ENCODE peak calls at places on chromosomes 11 and 22, in ten cellular contexts. U, O, M, H, S, A, Y, R, X and I are unnamed samples.

GRCh38 chr11:95512177-95512576 is 277.4 kb downstream of the FAM76B start:
- DNase-seq in H (no peak), O (peak; percentile 76), U (no peak), R (no peak), X (no peak), Y (no peak), A (no peak), S (no peak), M (peak; percentile 42), I (no peak)

GRCh38 chr11:85725510-85726258 is 39.7 kb upstream of the CCDC89 start:
- DNase-seq in X (no peak), U (no peak), R (no peak), O (no peak), Y (no peak), A (peak; percentile 70), H (no peak), S (peak; percentile 80), M (no peak), I (no peak)

GRCh38 chr22:44928064-44928463 is 81.7 kb downstream of the PHF21B start:
- DNase-seq in X (peak; percentile 45), A (no peak), H (no peak), M (no peak), R (no peak), O (peak; percentile 30), S (no peak), Y (no peak), U (peak; percentile 43), I (no peak)

GRCh38 chr11:59562292-59562691 is 51.0 kb downstream of the OR4D9 start:
- DNase-seq in O (no peak), A (no peak), R (no peak), H (no peak), Y (no peak), X (no peak), S (no peak), U (no peak), M (no peak), I (no peak)

GRCh38 chr11:119057000-119057769 is at the start of gene HYOU1:
- DNase-seq in M (peak; percentile 99), A (peak; percentile 98), Y (peak; percentile 85), X (peak; percentile 99), S (peak; percentile 86), H (peak; percentile 98), O (peak; percentile 99), R (peak; percentile 97), U (peak; percentile 99), I (peak; percentile 95)

GRCh38 chr11:82730286-82730685 is 3.4 kb downstream of the FAM181B start:
- DNase-seq in O (no peak), S (no peak), U (no peak), R (no peak), X (no peak), M (no peak), A (no peak), Y (no peak), H (no peak), I (no peak)

GRCh38 chr11:64210301-64211020 is 3.9 kb downstream of the FERMT3 start:
- DNase-seq in S (no peak), O (no peak), H (no peak), M (no peak), U (peak; percentile 66), X (peak; percentile 21), Y (no peak), R (no peak), A (no peak), I (no peak)

GRCh38 chr11:12110714-12111481 is 508 bp downstream of the MICAL2 start:
- DNase-seq in U (peak; percentile 76), A (peak; percentile 46), H (peak; percentile 41), R (peak; percentile 21), S (no peak), O (peak; percentile 76), M (peak; percentile 40), X (peak; percentile 50), Y (no peak), I (no peak)

GRCh38 chr11:23976369-23976768 is 520.5 kb upstream of the LUZP2 start:
- DNase-seq in S (no peak), M (no peak), X (no peak), R (no peak), A (no peak), H (no peak), U (no peak), O (no peak), Y (no peak), I (no peak)

GRCh38 chr22:46367707-46368191 is 32.2 kb downstream of the TRMU start:
- DNase-seq in S (peak; percentile 10), O (no peak), H (peak; percentile 78), M (peak; percentile 83), Y (no peak), A (peak; percentile 74), R (peak; percentile 48), X (peak; percentile 87), U (peak; percentile 91), I (peak; percentile 40)

GRCh38 chr11:69394234-69394891 is 87.1 kb upstream of the LINC01488 start:
- DNase-seq in U (peak; percentile 40), R (no peak), A (no peak), O (peak; percentile 53), M (no peak), X (peak; percentile 69), Y (no peak), S (no peak), H (peak; percentile 60), I (no peak)

GRCh38 chr11:66338276-66339162 is 2.3 kb upstream of the RIN1 start:
- DNase-seq in X (no peak), Y (no peak), H (no peak), M (no peak), A (no peak), S (no peak), R (no peak), O (peak; percentile 57), U (peak; percentile 60), I (no peak)

GRCh38 chr22:23110190-23110921 is 31.4 kb downstream of the RSPH14 start:
- DNase-seq in A (no peak), S (no peak), U (no peak), Y (no peak), R (no peak), M (peak; percentile 38), O (no peak), X (peak; percentile 73), H (no peak), I (no peak)

GRCh38 chr11:35099278-35100018 is 39.5 kb upstream of the CD44 start:
- DNase-seq in R (no peak), A (no peak), U (no peak), O (no peak), M (no peak), X (no peak), Y (no peak), S (no peak), H (no peak), I (no peak)

GRCh38 chr22:45090364-45090960 is 73.3 kb upstream of the NUP50 start:
- DNase-seq in R (peak; percentile 50), O (no peak), U (no peak), Y (no peak), H (no peak), M (peak; percentile 2), X (no peak), A (peak; percentile 27), S (no peak), I (peak; percentile 78)

GRCh38 chr22:47460870-47461269 is 698.4 kb downstream of the TBC1D22A start:
- DNase-seq in M (no peak), X (no peak), O (no peak), S (no peak), H (no peak), A (no peak), Y (no peak), R (no peak), U (no peak), I (no peak)
- H3K9me3 ChIP-seq in M (peaks cover 3% of the 10 kb centered on the region), X (no peaks in the 10 kb centered on the region), O (no peaks in the 10 kb centered on the region), S (peaks cover 38% of the 10 kb centered on the region), H (no peaks in the 10 kb centered on the region), A (no peaks in the 10 kb centered on the region), Y (no peaks in the 10 kb centered on the region), R (peaks cover 62% of the 10 kb centered on the region), U (no peaks in the 10 kb centered on the region), I (no peaks in the 10 kb centered on the region)

GRCh38 chr22:47918936-47919505 is 1156.6 kb downstream of the TBC1D22A start:
- DNase-seq in O (no peak), M (no peak), R (peak; percentile 79), X (no peak), Y (no peak), S (no peak), U (no peak), H (no peak), A (no peak), I (no peak)
- H3K9me3 ChIP-seq in O (no peaks in the 10 kb centered on the region), M (no peaks in the 10 kb centered on the region), R (peaks cover under 1% of the 10 kb centered on the region), X (no peaks in the 10 kb centered on the region), Y (no peaks in the 10 kb centered on the region), S (peaks cover 72% of the 10 kb centered on the region), U (no peaks in the 10 kb centered on the region), H (peaks cover 9% of the 10 kb centered on the region), A (no peaks in the 10 kb centered on the region), I (peaks cover 4% of the 10 kb centered on the region)

DNA sequence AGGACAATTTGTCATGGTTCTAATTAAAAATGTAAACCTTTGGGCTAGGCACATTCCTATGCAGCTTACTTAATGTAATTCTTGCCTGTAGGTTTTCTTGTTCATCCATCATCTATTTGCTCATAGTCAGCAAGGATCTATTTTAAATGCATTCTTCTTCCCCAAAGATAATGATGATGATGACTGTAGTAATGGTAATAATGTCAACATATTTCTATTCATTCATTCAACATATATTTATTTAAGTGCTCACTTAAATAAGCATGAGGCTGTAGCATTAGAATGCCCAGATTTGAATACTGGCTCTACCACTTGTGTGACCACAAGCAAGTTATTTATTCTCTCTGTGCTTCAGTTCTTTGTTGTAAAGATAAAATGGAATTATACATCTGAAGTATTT is 169.6 kb upstream of the SYN3 start:
- DNase-seq in A (no peak), S (no peak), Y (no peak), R (no peak), O (no peak), U (no peak), H (no peak), X (no peak), M (no peak), I (no peak)
- H3K9me3 ChIP-seq in A (no peaks in the 10 kb centered on the region), S (peaks cover 4% of the 10 kb centered on the region), Y (peaks cover 17% of the 10 kb centered on the region), R (peaks cover 10% of the 10 kb centered on the region), O (peaks cover 4% of the 10 kb centered on the region), U (no peaks in the 10 kb centered on the region), H (peaks cover 44% of the 10 kb centered on the region), X (peaks cover 4% of the 10 kb centered on the region), M (peaks cover 6% of the 10 kb centered on the region), I (peaks cover 39% of the 10 kb centered on the region)

DNA sequence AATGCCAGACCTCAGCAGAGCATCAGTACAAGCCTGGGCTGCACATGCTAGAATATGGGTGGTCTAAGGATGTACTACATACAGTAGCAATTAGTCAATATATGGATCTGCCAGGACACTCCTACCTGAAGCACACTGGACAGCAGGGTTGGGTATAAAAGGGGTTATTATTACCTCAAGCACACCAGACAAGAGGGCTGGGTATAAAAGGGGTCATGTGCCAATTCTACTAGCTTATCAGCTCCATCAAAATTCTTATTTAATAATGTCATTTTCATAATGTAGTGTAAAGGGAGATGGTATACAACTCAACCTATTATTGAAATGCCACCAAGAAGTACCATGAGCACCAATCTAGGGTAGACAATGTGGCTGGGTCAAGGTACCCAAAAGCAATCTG is 44.7 kb upstream of the PRODH start:
- DNase-seq in R (no peak), Y (no peak), A (no peak), X (no peak), O (no peak), M (no peak), S (no peak), U (no peak), H (no peak), I (no peak)
- H3K9me3 ChIP-seq in R (peaks cover 2% of the 10 kb centered on the region), Y (peaks cover 8% of the 10 kb centered on the region), A (no peaks in the 10 kb centered on the region), X (no peaks in the 10 kb centered on the region), O (peaks cover 7% of the 10 kb centered on the region), M (no peaks in the 10 kb centered on the region), S (peaks cover 8% of the 10 kb centered on the region), U (no peaks in the 10 kb centered on the region), H (peaks cover 7% of the 10 kb centered on the region), I (peaks cover 28% of the 10 kb centered on the region)